ENCODE peak calls at places on chromosomes 1 and 21, in seven cellular contexts. K, X, Z, H, J, W and A are unnamed samples.

GRCh38 chr1:12231276-12231595 is 1.4 kb downstream of the VPS13D start:
- DNase-seq in K (no peak), X (no peak), Z (no peak), H (no peak), J (no peak), W (no peak), A (peak; percentile 28)

GRCh38 chr1:206468571-206468970 is 1.7 kb upstream of the IKBKE start:
- DNase-seq in K (no peak), X (peak; percentile 45), Z (no peak), H (peak; percentile 50), J (no peak), W (no peak), A (no peak)

GRCh38 chr1:204342310-204342709 is 17.4 kb downstream of the PLEKHA6 start:
- DNase-seq in K (no peak), X (no peak), Z (no peak), H (no peak), J (no peak), W (no peak), A (no peak)

GRCh38 chr1:119713039-119713537 is 1.4 kb downstream of the PHGDH start:
- DNase-seq in K (no peak), X (peak; percentile 50), Z (no peak), H (no peak), J (no peak), W (no peak), A (no peak)

GRCh38 chr1:68148631-68149030 is 83.7 kb downstream of the WLS start:
- DNase-seq in K (no peak), X (no peak), Z (no peak), H (no peak), J (no peak), W (no peak), A (no peak)

GRCh38 chr21:29501451-29501850 is 202.7 kb downstream of the BACH1 start:
- DNase-seq in K (no peak), X (no peak), Z (no peak), H (no peak), J (no peak), W (no peak), A (no peak)

GRCh38 chr1:238982736-238983135 is 403.6 kb upstream of the CHRM3 start:
- DNase-seq in K (no peak), X (no peak), Z (no peak), H (no peak), J (no peak), W (no peak), A (no peak)

GRCh38 chr1:162502928-162503327 is 5.3 kb downstream of the UHMK1 start:
- DNase-seq in K (no peak), X (no peak), Z (no peak), H (no peak), J (no peak), W (no peak), A (no peak)

GRCh38 chr1:179929955-179930798 is 24.4 kb upstream of the CEP350 start:
- DNase-seq in K (no peak), X (no peak), Z (no peak), H (no peak), J (no peak), W (no peak), A (no peak)

GRCh38 chr1:36174716-36175115 is 18.8 kb downstream of the MAP7D1 start:
- DNase-seq in K (no peak), X (no peak), Z (no peak), H (no peak), J (no peak), W (no peak), A (no peak)

GRCh38 chr1:24021403-24022266 is 41.5 kb upstream of the SRSF10 start:
- DNase-seq in K (no peak), X (peak; percentile 46), Z (no peak), H (no peak), J (no peak), W (no peak), A (no peak)

GRCh38 chr1:180838535-180838934 is 74.2 kb upstream of the KIAA1614 start:
- DNase-seq in K (no peak), X (no peak), Z (no peak), H (no peak), J (no peak), W (no peak), A (no peak)

GRCh38 chr1:30668026-30668425 is 55.4 kb downstream of the MATN1 start:
- DNase-seq in K (no peak), X (peak; percentile 6), Z (no peak), H (peak; percentile 24), J (no peak), W (no peak), A (peak; percentile 39)

GRCh38 chr1:9422921-9423505 is 116.3 kb upstream of the SLC25A33 start:
- DNase-seq in K (no peak), X (peak; percentile 74), Z (no peak), H (no peak), J (no peak), W (no peak), A (no peak)

GRCh38 chr1:71796044-71796443 is 486.3 kb downstream of the NEGR1 start:
- DNase-seq in K (no peak), X (no peak), Z (no peak), H (no peak), J (no peak), W (no peak), A (peak; percentile 8)

GRCh38 chr1:43302721-43303476 is 2.1 kb downstream of the TIE1 start:
- DNase-seq in K (no peak), X (no peak), Z (no peak), H (peak; percentile 19), J (peak; percentile 6), W (no peak), A (no peak)

GRCh38 chr1:209861242-209861641 is 33.5 kb downstream of the UTP25 start:
- DNase-seq in K (no peak), X (no peak), Z (no peak), H (no peak), J (no peak), W (no peak), A (no peak)

GRCh38 chr1:228060458-228061190 is 21.9 kb upstream of the ARF1 start:
- DNase-seq in K (peak; percentile 76), X (no peak), Z (no peak), H (peak; percentile 63), J (peak; percentile 54), W (no peak), A (no peak)

GRCh38 chr1:17201201-17202021 is 3.5 kb upstream of the PADI1 start:
- DNase-seq in K (peak; percentile 13), X (no peak), Z (no peak), H (peak; percentile 29), J (peak; percentile 36), W (no peak), A (no peak)

GRCh38 chr1:25786887-25787286 is 13.1 kb upstream of the SELENON start:
- DNase-seq in K (no peak), X (no peak), Z (no peak), H (no peak), J (no peak), W (no peak), A (no peak)

GRCh38 chr1:204945565-204945977 is 74.9 kb downstream of the NFASC start:
- DNase-seq in K (no peak), X (no peak), Z (no peak), H (no peak), J (no peak), W (no peak), A (peak; percentile 27)

GRCh38 chr1:163315773-163316374 is 5.9 kb upstream of the NUF2 start:
- DNase-seq in K (no peak), X (peak; percentile 62), Z (peak; percentile 54), H (no peak), J (no peak), W (peak; percentile 61), A (peak; percentile 68)

DNA sequence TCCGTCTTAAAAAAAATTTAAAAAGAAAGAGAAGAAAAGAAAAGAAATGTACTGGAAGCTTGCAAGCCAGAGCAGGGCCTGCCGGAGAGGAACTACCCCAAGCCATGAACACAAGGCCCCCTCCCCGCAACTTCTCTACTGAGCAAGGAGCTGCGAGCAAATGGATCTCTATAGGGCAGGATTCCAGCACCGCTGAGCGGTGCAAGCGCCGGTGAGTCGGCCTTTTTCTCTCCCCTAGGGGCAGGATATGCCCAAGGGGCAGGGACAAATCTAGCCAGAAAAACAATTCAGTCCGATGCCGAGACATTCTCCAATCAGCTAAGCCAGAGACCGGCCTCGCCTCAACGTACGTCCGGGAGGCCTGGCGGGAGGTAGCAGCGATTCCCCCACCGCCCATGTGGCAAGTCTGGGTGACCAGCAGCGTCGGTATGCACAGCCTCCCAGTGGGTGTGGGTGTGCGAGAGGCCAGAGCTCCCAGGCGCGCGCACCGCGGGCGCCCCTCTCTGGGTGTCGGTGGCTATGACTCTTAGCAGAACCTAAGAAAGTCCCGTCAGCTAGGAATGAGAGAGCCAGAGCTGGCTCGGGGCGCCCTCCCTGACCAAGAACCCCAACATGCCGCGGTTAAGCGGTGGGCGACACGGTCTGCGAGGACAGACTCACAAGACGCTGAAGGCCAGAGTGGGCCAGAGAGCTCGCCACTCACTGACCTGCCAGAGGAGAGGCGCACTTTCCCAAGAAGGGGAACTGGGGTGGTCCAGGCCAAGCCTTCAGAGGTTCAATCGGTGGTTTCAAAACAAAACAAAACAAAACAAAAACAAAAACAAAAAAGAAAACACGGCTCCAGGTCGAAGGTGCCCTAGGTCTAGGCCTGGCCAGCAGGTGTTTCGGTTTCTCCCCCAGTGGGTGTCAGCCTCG is 1.9 kb downstream of the CSMD2 start:
- DNase-seq in K (peak; percentile 84), X (peak; percentile 4), Z (no peak), H (peak; percentile 85), J (peak; percentile 75), W (peak; percentile 68), A (no peak)
- TF ChIP-seq CTCF in K (peak; percentile 42), X (peak; percentile 52), Z (no peak), H (peak; percentile 40), J (peak; percentile 52), W (peak; percentile 61), A (no peak)

GRCh38 chr1:151361883-151362282 is 10.6 kb downstream of the SELENBP1 start:
- DNase-seq in K (no peak), X (no peak), Z (no peak), H (no peak), J (no peak), W (no peak), A (no peak)
- TF ChIP-seq CTCF in K (no peak), X (no peak), Z (no peak), H (no peak), J (no peak), W (no peak), A (no peak)

GRCh38 chr1:90550616-90551406 is 166.3 kb downstream of the BARHL2 start:
- DNase-seq in K (peak; percentile 41), X (no peak), Z (no peak), H (no peak), J (no peak), W (no peak), A (no peak)
- TF ChIP-seq CTCF in K (no peak), X (no peak), Z (no peak), H (no peak), J (no peak), W (no peak), A (no peak)

GRCh38 chr1:178294654-178295053 is 200.8 kb downstream of the RASAL2 start:
- DNase-seq in K (no peak), X (no peak), Z (no peak), H (no peak), J (no peak), W (no peak), A (no peak)
- TF ChIP-seq CTCF in K (no peak), X (no peak), Z (no peak), H (no peak), J (no peak), W (no peak), A (no peak)

GRCh38 chr1:109191377-109191776 is 22.3 kb upstream of the SARS1 start:
- DNase-seq in K (peak; percentile 46), X (peak; percentile 32), Z (no peak), H (no peak), J (no peak), W (no peak), A (no peak)
- TF ChIP-seq CTCF in K (peak; percentile 13), X (peak; percentile 71), Z (no peak), H (no peak), J (no peak), W (peak; percentile 39), A (no peak)

GRCh38 chr21:39185157-39185556 is 1.9 kb upstream of the PSMG1 start:
- DNase-seq in K (no peak), X (no peak), Z (no peak), H (no peak), J (no peak), W (no peak), A (no peak)
- TF ChIP-seq CTCF in K (no peak), X (no peak), Z (no peak), H (no peak), J (no peak), W (no peak), A (no peak)